ENCODE peak calls at places on chromosomes 1 and 21, in seven cellular contexts. B is HCT116, P is SK-N-SH, F is HepG2, M is GM12878, H is K562, C is H1. Z is an unnamed sample.

GRCh38 chr21:43733060-43733459 is 14.1 kb downstream of the PDXK start:
- DNase-seq in M (no peak), B (no peak), H (no peak), C (no peak), P (no peak), F (no peak), Z (no peak)

GRCh38 chr1:224502459-224503160 is 68.0 kb upstream of the WDR26 start:
- DNase-seq in P (peak; percentile 41), M (no peak), F (no peak), B (no peak), H (peak; percentile 40), C (no peak), Z (peak; percentile 46)

GRCh38 chr1:106817626-106818025 is 238.8 kb upstream of the PRMT6 start:
- DNase-seq in B (no peak), M (no peak), H (no peak), C (no peak), P (peak; percentile 12), F (no peak), Z (no peak)

GRCh38 chr1:29749021-29749420 is 512.7 kb downstream of the PTPRU start:
- DNase-seq in F (no peak), M (no peak), P (no peak), B (no peak), C (no peak), H (no peak), Z (no peak)

GRCh38 chr1:193827516-193827915 is 641.1 kb upstream of the B3GALT2 start:
- DNase-seq in C (no peak), P (no peak), F (no peak), H (no peak), B (no peak), M (no peak), Z (no peak)

GRCh38 chr1:240092301-240093119 is 827 bp downstream of the FMN2 start:
- DNase-seq in C (peak; percentile 69), H (no peak), B (no peak), P (peak; percentile 88), M (no peak), F (no peak), Z (no peak)

GRCh38 chr1:210031473-210031872 is 93.5 kb downstream of the SYT14 start:
- DNase-seq in M (no peak), F (no peak), P (no peak), C (no peak), H (no peak), B (no peak), Z (no peak)

GRCh38 chr1:67749844-67750689 is 65.1 kb downstream of the GADD45A start:
- DNase-seq in M (no peak), H (peak; percentile 51), F (no peak), P (no peak), C (no peak), B (peak; percentile 59), Z (no peak)

GRCh38 chr1:200669314-200670214 is at the start of gene DDX59:
- DNase-seq in M (peak; percentile 80), F (peak; percentile 94), B (peak; percentile 95), C (peak; percentile 93), H (peak; percentile 98), P (peak; percentile 98), Z (peak; percentile 99)

GRCh38 chr1:28193701-28194161 is 17.2 kb upstream of the PTAFR start:
- DNase-seq in C (peak; percentile 62), B (no peak), F (peak; percentile 57), P (no peak), M (no peak), H (peak; percentile 9), Z (no peak)

GRCh38 chr1:203650012-203650836 is 23.6 kb downstream of the ATP2B4 start:
- DNase-seq in P (peak; percentile 70), F (no peak), H (peak; percentile 90), M (no peak), B (no peak), C (peak; percentile 79), Z (peak; percentile 79)

GRCh38 chr1:108976658-108977057 is 13.4 kb upstream of the CLCC1 start:
- DNase-seq in H (no peak), C (no peak), B (no peak), F (no peak), M (no peak), P (no peak), Z (no peak)

GRCh38 chr1:203127672-203128611 is at the start of gene ADORA1:
- DNase-seq in B (peak; percentile 10), F (peak; percentile 35), P (peak; percentile 80), C (peak; percentile 82), H (no peak), M (no peak), Z (peak; percentile 79)

GRCh38 chr1:167934407-167935251 is 1.9 kb upstream of the DCAF6 start:
- DNase-seq in P (no peak), C (no peak), H (no peak), B (no peak), F (no peak), M (no peak), Z (no peak)

GRCh38 chr1:5934058-5934884 is 58.0 kb downstream of the NPHP4 start:
- DNase-seq in H (no peak), C (peak; percentile 41), M (no peak), F (no peak), P (no peak), B (no peak), Z (no peak)

GRCh38 chr1:247558275-247558674 is 9.3 kb downstream of the GCSAML start:
- DNase-seq in H (no peak), F (no peak), P (no peak), M (no peak), B (no peak), C (no peak), Z (no peak)

GRCh38 chr1:79708646-79709237 is 702.2 kb upstream of the ADGRL4 start:
- DNase-seq in H (no peak), M (no peak), P (no peak), C (no peak), B (no peak), F (no peak), Z (no peak)

GRCh38 chr1:36651176-36651910 is 168.6 kb upstream of the CSF3R start:
- DNase-seq in H (no peak), P (no peak), M (no peak), B (no peak), F (no peak), C (no peak), Z (no peak)

GRCh38 chr1:159084867-159085266 is 8.3 kb upstream of the AIM2 start:
- DNase-seq in M (no peak), H (no peak), B (no peak), F (no peak), P (no peak), C (no peak), Z (no peak)

GRCh38 chr1:2130871-2131289 is 63.7 kb downstream of the FAAP20 start:
- DNase-seq in M (no peak), H (no peak), B (no peak), F (no peak), C (no peak), P (no peak), Z (no peak)

GRCh38 chr1:95309031-95309459 is 75.0 kb downstream of the RWDD3 start:
- DNase-seq in P (peak; percentile 73), M (no peak), C (no peak), H (peak; percentile 59), F (peak; percentile 32), B (peak; percentile 42), Z (peak; percentile 50)

GRCh38 chr1:3872546-3872945 is 15.3 kb downstream of the DFFB start:
- DNase-seq in B (no peak), C (no peak), F (no peak), H (no peak), M (no peak), P (no peak), Z (no peak)

GRCh38 chr1:154730986-154731489 is 123.1 kb upstream of the ADAR start:
- DNase-seq in H (no peak), B (no peak), F (no peak), P (no peak), C (no peak), M (no peak), Z (no peak)

GRCh38 chr1:1086911-1087341 is 12.8 kb upstream of the RNF223 start:
- DNase-seq in M (no peak), B (no peak), H (no peak), P (peak; percentile 23), C (no peak), F (no peak), Z (no peak)

GRCh38 chr1:231603598-231604275 is 22.9 kb upstream of the DISC1 start:
- DNase-seq in F (peak; percentile 69), B (peak; percentile 51), C (peak; percentile 55), H (peak; percentile 63), P (peak; percentile 56), M (no peak), Z (peak; percentile 63)

DNA sequence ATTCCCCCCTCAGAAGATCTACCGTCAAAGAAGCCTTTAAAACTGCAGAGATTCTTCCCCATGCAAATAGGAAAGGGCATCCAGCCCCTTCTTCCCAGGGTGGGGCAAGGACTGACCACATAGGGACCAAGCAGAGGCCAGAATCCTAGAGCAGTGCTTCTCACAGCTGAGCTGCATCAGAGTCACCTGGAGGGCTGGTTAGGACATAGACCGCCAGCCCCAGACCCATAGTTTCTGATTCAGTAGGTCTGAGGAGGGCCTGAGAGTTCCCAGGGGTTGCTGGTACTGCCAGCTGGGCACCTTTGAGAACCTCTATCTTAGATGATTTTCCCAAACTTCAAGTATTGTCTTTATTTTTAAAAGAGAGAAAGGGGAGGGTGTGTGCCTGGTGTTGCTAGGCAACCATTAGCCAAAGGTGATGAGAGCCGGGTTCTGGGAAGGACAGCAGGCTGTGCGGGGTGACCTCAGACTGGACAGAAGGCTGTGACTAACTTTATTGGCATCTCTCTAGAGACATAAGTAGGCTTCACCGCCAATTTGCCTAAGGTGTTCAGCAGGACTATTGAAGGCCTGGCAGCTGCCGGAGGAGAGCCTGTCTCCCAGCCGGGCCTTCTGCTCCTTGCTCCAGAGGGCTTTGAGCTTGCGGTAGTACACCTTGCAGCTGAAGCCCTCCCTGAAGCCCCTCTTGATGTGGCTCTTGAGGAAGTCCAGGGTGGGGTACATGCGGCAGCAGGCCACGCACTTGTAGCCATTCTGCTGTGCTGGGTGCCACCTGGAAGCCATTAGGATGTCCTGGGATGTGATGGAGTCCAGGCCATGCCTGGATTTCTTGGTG is 2.9 kb downstream of the SPATA46 start:
- DNase-seq in B (peak; percentile 58), C (no peak), F (no peak), H (no peak), M (no peak), P (no peak), Z (no peak)
- TF ChIP-seq YY1 in B (no peak), C (no peak), F (no peak), H (no peak), M (no peak), P (no peak), Z (no peak)

GRCh38 chr1:41268154-41268770 is 26.2 kb upstream of the SCMH1 start:
- DNase-seq in C (peak; percentile 92), H (peak; percentile 88), F (peak; percentile 35), B (peak; percentile 50), M (no peak), P (peak; percentile 86), Z (peak; percentile 86)
- TF ChIP-seq YY1 in C (peak; percentile 39), H (no peak), F (no peak), B (peak; percentile 50), M (peak; percentile 47), P (no peak), Z (no peak)

GRCh38 chr1:84997667-84998600 is 1.0 kb upstream of the MCOLN2 start:
- DNase-seq in F (no peak), H (no peak), B (no peak), P (peak; percentile 67), M (no peak), C (peak; percentile 70), Z (peak; percentile 16)
- TF ChIP-seq YY1 in F (no peak), H (no peak), B (no peak), P (no peak), M (no peak), C (no peak), Z (no peak)

GRCh38 chr1:25932321-25932720 is 26.1 kb upstream of the STMN1 start:
- DNase-seq in C (no peak), P (no peak), H (no peak), F (no peak), M (no peak), B (no peak), Z (no peak)
- TF ChIP-seq YY1 in C (no peak), P (no peak), H (no peak), F (no peak), M (no peak), B (no peak), Z (no peak)

GRCh38 chr1:233865902-233866301 is 38.6 kb upstream of the SLC35F3 start:
- DNase-seq in B (no peak), F (no peak), M (no peak), H (no peak), C (no peak), P (no peak), Z (no peak)
- TF ChIP-seq YY1 in B (no peak), F (no peak), M (no peak), H (no peak), C (no peak), P (no peak), Z (no peak)

Z was measured in NT2/D1.